ENCODE peak calls at places on chromosome 16, in six cellular contexts. Z, R, E, Q, U and V are unnamed samples.

GRCh38 chr16:75227361-75228142 is 8.8 kb downstream of the CTRB1 start:
- DNase-seq in R (no peak), Z (no peak), E (peak; percentile 1), Q (peak; percentile 42), U (no peak), V (no peak)

GRCh38 chr16:14658063-14658462 is 25.3 kb downstream of the BFAR start:
- DNase-seq in Q (no peak), E (peak; percentile 6), R (no peak), Z (no peak), U (no peak), V (peak; percentile 72)

GRCh38 chr16:49260956-49261530 is 20.6 kb downstream of the CBLN1 start:
- DNase-seq in E (no peak), Q (no peak), R (no peak), Z (no peak), U (no peak), V (no peak)

GRCh38 chr16:19929062-19929511 is 44.4 kb upstream of the GPRC5B start:
- DNase-seq in E (no peak), Z (no peak), U (no peak), Q (no peak), R (no peak), V (no peak)

GRCh38 chr16:56625140-56625942 is at the start of gene MT1E:
- DNase-seq in U (no peak), E (peak; percentile 85), Q (peak; percentile 93), Z (peak; percentile 84), R (no peak), V (peak; percentile 88)

GRCh38 chr16:87297918-87298631 is 19.1 kb downstream of the C16orf95 start:
- DNase-seq in U (no peak), Q (peak; percentile 31), E (no peak), R (peak; percentile 28), Z (peak; percentile 26), V (peak; percentile 13)

GRCh38 chr16:54673353-54673752 is 257.3 kb upstream of the IRX5 start:
- DNase-seq in R (no peak), E (no peak), U (peak; percentile 35), Q (peak; percentile 21), Z (no peak), V (no peak)

GRCh38 chr16:71807905-71808592 is 585 bp downstream of the AP1G1 start:
- DNase-seq in Q (peak; percentile 63), U (peak; percentile 23), Z (peak; percentile 19), E (peak; percentile 20), R (no peak), V (peak; percentile 22)

GRCh38 chr16:1215574-1216295 is 9.3 kb downstream of the TPSG1 start:
- DNase-seq in E (no peak), R (no peak), Z (no peak), Q (no peak), U (no peak), V (no peak)

GRCh38 chr16:15515992-15516391 is 81.6 kb downstream of the BMERB1 start:
- DNase-seq in E (no peak), Z (no peak), R (no peak), U (no peak), Q (no peak), V (no peak)

GRCh38 chr16:69057400-69058378 is 47.8 kb upstream of the HAS3 start:
- DNase-seq in R (no peak), E (peak; percentile 92), U (no peak), Z (peak; percentile 78), Q (no peak), V (peak; percentile 80)

GRCh38 chr16:29114476-29115012 is 129.7 kb downstream of the LAT start:
- DNase-seq in Q (no peak), E (no peak), Z (peak; percentile 1), R (no peak), U (no peak), V (no peak)

GRCh38 chr16:53726625-53727024 is 22.7 kb downstream of the FTO start:
- DNase-seq in E (peak; percentile 43), Z (no peak), Q (peak; percentile 51), R (no peak), U (no peak), V (peak; percentile 88)

GRCh38 chr16:83830091-83830768 is 22.5 kb downstream of the HSBP1 start:
- DNase-seq in E (no peak), Q (peak; percentile 65), Z (no peak), R (no peak), U (no peak), V (no peak)

GRCh38 chr16:74623846-74624245 is 16.9 kb upstream of the GLG1 start:
- DNase-seq in Q (no peak), Z (no peak), R (no peak), E (no peak), U (no peak), V (no peak)

GRCh38 chr16:73216932-73217331 is 169.0 kb upstream of the ZFHX3 start:
- DNase-seq in R (no peak), U (peak; percentile 51), Z (no peak), E (no peak), Q (peak; percentile 56), V (no peak)

GRCh38 chr16:534089-534635 is 6.7 kb downstream of the CAPN15 start:
- DNase-seq in R (no peak), U (peak; percentile 81), E (no peak), Q (no peak), Z (no peak), V (peak; percentile 46)

GRCh38 chr16:23110257-23110899 is 38.9 kb downstream of the USP31 start:
- DNase-seq in R (no peak), Z (no peak), U (no peak), Q (no peak), E (peak; percentile 33), V (no peak)

GRCh38 chr16:81607805-81608514 is 163.4 kb downstream of the CMIP start:
- DNase-seq in R (no peak), Z (no peak), Q (no peak), U (no peak), E (no peak), V (no peak)

GRCh38 chr16:87416826-87417471 is 24.8 kb downstream of the MAP1LC3B start:
- DNase-seq in E (peak; percentile 64), R (no peak), Q (peak; percentile 36), Z (peak; percentile 76), U (peak; percentile 51), V (peak; percentile 50)

GRCh38 chr16:50742521-50743150 is 750 bp downstream of the CYLD start:
- DNase-seq in Z (peak; percentile 29), Q (peak; percentile 44), R (no peak), U (peak; percentile 39), E (peak; percentile 50), V (peak; percentile 58)

GRCh38 chr16:49112754-49113153 is 168.9 kb downstream of the CBLN1 start:
- DNase-seq in U (no peak), Z (no peak), R (no peak), E (no peak), Q (no peak), V (no peak)

GRCh38 chr16:81181013-81181720 is 57.3 kb upstream of the BCO1 start:
- DNase-seq in Q (peak; percentile 62), R (no peak), E (peak; percentile 94), Z (peak; percentile 97), U (peak; percentile 92), V (peak; percentile 98)

GRCh38 chr16:66798162-66798561 is 3.2 kb downstream of the TERB1 start:
- DNase-seq in R (no peak), Q (no peak), E (peak; percentile 1), U (no peak), Z (peak; percentile 31), V (peak; percentile 5)

GRCh38 chr16:85781685-85782370 is 17.5 kb downstream of the EMC8 start:
- DNase-seq in Z (peak; percentile 61), R (peak; percentile 85), U (no peak), E (no peak), Q (no peak), V (no peak)

GRCh38 chr16:67666032-67666537 is 465 bp downstream of the ENKD1 start:
- DNase-seq in E (peak; percentile 34), Z (peak; percentile 50), Q (peak; percentile 70), U (peak; percentile 53), R (no peak), V (no peak)

GRCh38 chr16:865026-865425 is 64.5 kb upstream of the GNG13 start:
- DNase-seq in R (no peak), U (no peak), Z (no peak), Q (no peak), E (no peak), V (no peak)

GRCh38 chr16:50340578-50340977 is 28.2 kb downstream of the BRD7 start:
- DNase-seq in Z (no peak), Q (no peak), U (no peak), R (no peak), E (no peak), V (no peak)

GRCh38 chr16:89010210-89010925 is 33.4 kb upstream of the CBFA2T3 start:
- DNase-seq in U (no peak), R (no peak), Q (no peak), Z (no peak), E (no peak), V (no peak)

GRCh38 chr16:5584100-5584499 is 486.5 kb upstream of the EEF2KMT start:
- DNase-seq in E (no peak), R (no peak), Q (no peak), U (no peak), Z (no peak), V (no peak)